ENCODE peak calls at places on chromosomes 3 and 15, in four cellular contexts. One of them, this sample, is unnamed.

GRCh38 chr3:64290864-64291263 is 65.6 kb upstream of the PRICKLE2 start:
- DNase-seq in progenitor cell of endocrine pancreas: no peak
- DNase-seq in nephron progenitor cell: no peak
- DNase-seq in sigmoid colon: no peak
- DNase-seq in this sample: no peak

GRCh38 chr15:48891229-48891765 is 13.4 kb downstream of the EID1 start:
- DNase-seq in progenitor cell of endocrine pancreas: no peak
- DNase-seq in nephron progenitor cell: no peak
- DNase-seq in sigmoid colon: no peak
- DNase-seq in this sample: no peak

GRCh38 chr3:185317674-185318073 is 45.3 kb upstream of the MAP3K13 start:
- DNase-seq in progenitor cell of endocrine pancreas: no peak
- DNase-seq in nephron progenitor cell: no peak
- DNase-seq in sigmoid colon: no peak
- DNase-seq in this sample: no peak

GRCh38 chr15:78050851-78051250 is 26.7 kb downstream of the TBC1D2B start:
- DNase-seq in progenitor cell of endocrine pancreas: no peak
- DNase-seq in nephron progenitor cell: no peak
- DNase-seq in sigmoid colon: no peak
- DNase-seq in this sample: peak

GRCh38 chr3:48634661-48635221 is 520 bp downstream of the SLC26A6 start:
- DNase-seq in progenitor cell of endocrine pancreas: no peak
- DNase-seq in nephron progenitor cell: peak
- DNase-seq in sigmoid colon: peak
- DNase-seq in this sample: no peak

GRCh38 chr15:40150163-40150925 is 10.5 kb upstream of the BUB1B start:
- DNase-seq in progenitor cell of endocrine pancreas: no peak
- DNase-seq in nephron progenitor cell: no peak
- DNase-seq in sigmoid colon: no peak
- DNase-seq in this sample: no peak

GRCh38 chr15:83784975-83785374 is 131.1 kb downstream of the ADAMTSL3 start:
- DNase-seq in progenitor cell of endocrine pancreas: no peak
- DNase-seq in nephron progenitor cell: no peak
- DNase-seq in sigmoid colon: no peak
- DNase-seq in this sample: no peak

GRCh38 chr15:89087066-89087829 is 1.0 kb upstream of the ABHD2 start:
- DNase-seq in progenitor cell of endocrine pancreas: no peak
- DNase-seq in nephron progenitor cell: peak
- DNase-seq in sigmoid colon: peak
- DNase-seq in this sample: no peak

GRCh38 chr15:85800460-85801123 is 5.9 kb upstream of the KLHL25 start:
- DNase-seq in progenitor cell of endocrine pancreas: no peak
- DNase-seq in nephron progenitor cell: no peak
- DNase-seq in sigmoid colon: peak
- DNase-seq in this sample: no peak

GRCh38 chr3:150149651-150150051 is 179.0 kb upstream of the PFN2 start:
- DNase-seq in progenitor cell of endocrine pancreas: no peak
- DNase-seq in nephron progenitor cell: no peak
- DNase-seq in sigmoid colon: no peak
- DNase-seq in this sample: no peak

GRCh38 chr3:179624471-179624870 is 19.9 kb downstream of the NDUFB5 start:
- DNase-seq in progenitor cell of endocrine pancreas: no peak
- DNase-seq in nephron progenitor cell: no peak
- DNase-seq in sigmoid colon: no peak
- DNase-seq in this sample: no peak

GRCh38 chr3:132007617-132008016 is 27.2 kb downstream of the CPNE4 start:
- DNase-seq in progenitor cell of endocrine pancreas: no peak
- DNase-seq in nephron progenitor cell: no peak
- DNase-seq in sigmoid colon: no peak
- DNase-seq in this sample: no peak

GRCh38 chr3:132003685-132004084 is 31.1 kb downstream of the CPNE4 start:
- DNase-seq in progenitor cell of endocrine pancreas: no peak
- DNase-seq in nephron progenitor cell: no peak
- DNase-seq in sigmoid colon: no peak
- DNase-seq in this sample: no peak

GRCh38 chr3:132002039-132002438 is 32.8 kb downstream of the CPNE4 start:
- DNase-seq in progenitor cell of endocrine pancreas: no peak
- DNase-seq in nephron progenitor cell: no peak
- DNase-seq in sigmoid colon: no peak
- DNase-seq in this sample: no peak

GRCh38 chr3:132006605-132007204 is 28.1 kb downstream of the CPNE4 start:
- DNase-seq in progenitor cell of endocrine pancreas: no peak
- DNase-seq in nephron progenitor cell: peak
- DNase-seq in sigmoid colon: no peak
- DNase-seq in this sample: no peak

GRCh38 chr3:132004571-132004970 is 30.2 kb downstream of the CPNE4 start:
- DNase-seq in progenitor cell of endocrine pancreas: no peak
- DNase-seq in nephron progenitor cell: no peak
- DNase-seq in sigmoid colon: no peak
- DNase-seq in this sample: no peak
- TF ChIP-seq CTCF in progenitor cell of endocrine pancreas: no peak
- TF ChIP-seq CTCF in nephron progenitor cell: no peak
- TF ChIP-seq CTCF in sigmoid colon: no peak
- TF ChIP-seq CTCF in this sample: no peak

DNA sequence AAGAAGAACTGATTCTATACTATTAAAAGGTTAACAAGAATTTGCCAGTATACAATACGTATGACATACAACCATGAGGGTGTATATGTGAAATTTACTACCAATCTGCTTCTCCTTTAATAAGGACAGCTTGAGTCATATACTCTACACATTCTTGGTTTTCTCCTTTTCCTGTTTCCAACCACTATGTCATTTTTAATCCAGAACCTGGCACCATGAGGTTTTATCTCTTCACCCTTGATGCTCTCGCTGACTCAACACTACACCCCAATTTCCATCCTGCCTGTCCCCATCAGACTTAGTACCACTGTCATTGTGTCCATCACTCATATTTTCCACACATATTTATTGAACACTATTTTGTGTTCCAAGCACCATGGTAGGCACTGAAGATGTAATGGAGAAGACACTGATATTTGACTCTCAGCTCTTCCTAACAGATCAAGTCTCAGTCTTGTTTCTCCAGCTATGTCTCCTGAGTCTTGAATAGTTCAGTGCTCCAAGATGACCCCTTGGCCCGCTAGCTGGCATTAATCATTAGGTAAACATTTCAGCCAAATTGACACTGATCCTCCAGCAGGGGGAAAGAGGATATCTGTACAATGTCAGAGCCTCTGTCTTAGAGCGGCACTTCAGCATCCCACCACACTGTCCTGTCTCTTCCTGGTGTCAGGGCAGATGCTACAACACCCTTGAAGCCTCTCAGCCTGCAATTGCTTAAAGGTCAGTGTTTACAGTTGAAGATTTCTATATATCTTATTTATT is 11.2 kb upstream of the COL8A1 start:
- DNase-seq in progenitor cell of endocrine pancreas: no peak
- DNase-seq in nephron progenitor cell: no peak
- DNase-seq in sigmoid colon: no peak
- DNase-seq in this sample: no peak
- TF ChIP-seq CTCF in progenitor cell of endocrine pancreas: no peak
- TF ChIP-seq CTCF in nephron progenitor cell: no peak
- TF ChIP-seq CTCF in sigmoid colon: no peak
- TF ChIP-seq CTCF in this sample: no peak

GRCh38 chr15:72838311-72838731 is 54.8 kb upstream of the ADPGK start:
- DNase-seq in progenitor cell of endocrine pancreas: no peak
- DNase-seq in nephron progenitor cell: no peak
- DNase-seq in sigmoid colon: no peak
- DNase-seq in this sample: no peak

GRCh38 chr15:72836676-72837325 is 53.2 kb upstream of the ADPGK start:
- DNase-seq in progenitor cell of endocrine pancreas: no peak
- DNase-seq in nephron progenitor cell: no peak
- DNase-seq in sigmoid colon: no peak
- DNase-seq in this sample: no peak

GRCh38 chr15:72835289-72835890 is 51.8 kb upstream of the ADPGK start:
- DNase-seq in progenitor cell of endocrine pancreas: no peak
- DNase-seq in nephron progenitor cell: no peak
- DNase-seq in sigmoid colon: no peak
- DNase-seq in this sample: no peak
- TF ChIP-seq CTCF in progenitor cell of endocrine pancreas: peak
- TF ChIP-seq CTCF in nephron progenitor cell: no peak
- TF ChIP-seq CTCF in sigmoid colon: no peak
- TF ChIP-seq CTCF in this sample: no peak

GRCh38 chr15:43872416-43873020 is 45.7 kb downstream of the WDR76 start:
- DNase-seq in progenitor cell of endocrine pancreas: peak
- DNase-seq in nephron progenitor cell: peak
- DNase-seq in sigmoid colon: no peak
- DNase-seq in this sample: no peak
- TF ChIP-seq CTCF in progenitor cell of endocrine pancreas: peak
- TF ChIP-seq CTCF in nephron progenitor cell: peak
- TF ChIP-seq CTCF in sigmoid colon: peak
- TF ChIP-seq CTCF in this sample: no peak

GRCh38 chr15:38699633-38700230 is 135.1 kb upstream of the RASGRP1 start:
- DNase-seq in progenitor cell of endocrine pancreas: no peak
- DNase-seq in nephron progenitor cell: peak
- DNase-seq in sigmoid colon: no peak
- DNase-seq in this sample: peak
- TF ChIP-seq CTCF in progenitor cell of endocrine pancreas: peak
- TF ChIP-seq CTCF in nephron progenitor cell: peak
- TF ChIP-seq CTCF in sigmoid colon: peak
- TF ChIP-seq CTCF in this sample: peak

GRCh38 chr3:105653868-105654267 is 214.9 kb downstream of the CBLB start:
- DNase-seq in progenitor cell of endocrine pancreas: no peak
- DNase-seq in nephron progenitor cell: no peak
- DNase-seq in sigmoid colon: no peak
- DNase-seq in this sample: no peak
- TF ChIP-seq CTCF in progenitor cell of endocrine pancreas: no peak
- TF ChIP-seq CTCF in nephron progenitor cell: no peak
- TF ChIP-seq CTCF in sigmoid colon: no peak
- TF ChIP-seq CTCF in this sample: no peak

DNA sequence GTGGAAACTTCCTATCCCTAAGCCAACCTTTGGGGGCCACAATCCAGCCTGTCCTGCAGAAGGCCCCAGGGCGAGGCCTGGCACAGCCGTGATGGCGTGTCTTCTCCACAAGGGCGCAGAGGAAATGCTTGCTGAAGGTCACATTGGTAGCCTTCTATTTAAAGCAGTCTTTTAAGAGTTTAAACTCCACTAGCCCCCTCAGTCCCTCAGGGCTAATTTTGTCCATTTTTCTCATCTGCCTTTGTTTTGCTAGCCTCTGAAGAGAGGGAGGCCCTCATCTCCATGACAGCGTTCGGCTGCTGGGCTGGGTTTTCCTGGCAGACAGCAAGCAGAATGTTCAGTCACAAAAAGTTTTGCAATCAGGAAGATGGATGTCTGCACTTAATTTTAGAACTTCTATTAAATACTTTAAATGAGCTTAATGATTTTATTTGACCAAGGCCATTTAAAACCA is 40.8 kb downstream of the RARB start:
- DNase-seq in progenitor cell of endocrine pancreas: no peak
- DNase-seq in nephron progenitor cell: peak
- DNase-seq in sigmoid colon: peak
- DNase-seq in this sample: no peak
- TF ChIP-seq CTCF in progenitor cell of endocrine pancreas: peak
- TF ChIP-seq CTCF in nephron progenitor cell: no peak
- TF ChIP-seq CTCF in sigmoid colon: peak
- TF ChIP-seq CTCF in this sample: no peak

GRCh38 chr3:70225146-70225545 is 87.3 kb downstream of the MDFIC2 start:
- DNase-seq in progenitor cell of endocrine pancreas: no peak
- DNase-seq in nephron progenitor cell: no peak
- DNase-seq in sigmoid colon: no peak
- DNase-seq in this sample: no peak

GRCh38 chr3:70227437-70227836 is 85.0 kb downstream of the MDFIC2 start:
- DNase-seq in progenitor cell of endocrine pancreas: no peak
- DNase-seq in nephron progenitor cell: no peak
- DNase-seq in sigmoid colon: no peak
- DNase-seq in this sample: no peak

DNA sequence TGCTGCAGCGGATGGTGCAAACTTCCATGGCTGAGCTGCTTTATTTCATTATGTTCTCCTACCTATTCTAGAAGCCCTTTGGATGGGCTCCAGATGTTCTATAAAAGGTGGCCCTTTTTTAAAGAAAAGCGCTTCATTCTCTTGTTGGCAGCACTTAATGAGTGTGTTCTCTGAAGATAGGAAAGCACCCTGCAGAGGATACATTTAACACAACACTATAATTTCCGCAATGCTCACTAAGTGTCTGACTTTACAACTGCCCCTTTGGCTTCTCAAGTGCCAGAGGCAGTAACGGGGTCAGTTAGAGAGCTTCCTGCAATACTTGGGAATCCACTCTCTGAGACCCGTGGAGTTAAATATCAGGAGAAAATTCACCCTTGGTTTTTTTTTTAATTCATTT is 88.1 kb downstream of the MDFIC2 start:
- DNase-seq in progenitor cell of endocrine pancreas: no peak
- DNase-seq in nephron progenitor cell: no peak
- DNase-seq in sigmoid colon: no peak
- DNase-seq in this sample: no peak
- TF ChIP-seq CTCF in progenitor cell of endocrine pancreas: no peak
- TF ChIP-seq CTCF in nephron progenitor cell: no peak
- TF ChIP-seq CTCF in sigmoid colon: no peak
- TF ChIP-seq CTCF in this sample: no peak

GRCh38 chr3:10305331-10305902 is 12.7 kb upstream of the GHRL start:
- DNase-seq in progenitor cell of endocrine pancreas: no peak
- DNase-seq in nephron progenitor cell: no peak
- DNase-seq in sigmoid colon: no peak
- DNase-seq in this sample: no peak
- TF ChIP-seq CTCF in progenitor cell of endocrine pancreas: no peak
- TF ChIP-seq CTCF in nephron progenitor cell: no peak
- TF ChIP-seq CTCF in sigmoid colon: no peak
- TF ChIP-seq CTCF in this sample: no peak